ENCODE peak calls at places on chromosomes 5 and 9, in six cellular contexts. F, X, U, W, D and O are unnamed samples.

GRCh38 chr5:133729800-133730199 is 117.5 kb upstream of the FSTL4 start:
- DNase-seq in F (no peak), X (no peak), U (no peak), W (no peak), D (no peak), O (no peak)

GRCh38 chr5:180323929-180324632 is 29.1 kb downstream of the GFPT2 start:
- DNase-seq in F (no peak), X (no peak), U (no peak), W (no peak), D (peak; percentile 88), O (no peak)

GRCh38 chr9:7407246-7407645 is 392.3 kb downstream of the DMAC1 start:
- DNase-seq in F (no peak), X (no peak), U (no peak), W (no peak), D (no peak), O (no peak)

GRCh38 chr9:33249087-33249657 is 9.2 kb downstream of the SPINK4 start:
- DNase-seq in F (no peak), X (peak; percentile 39), U (no peak), W (no peak), D (no peak), O (no peak)

GRCh38 chr9:120394058-120394669 is 185.8 kb downstream of the CDK5RAP2 start:
- DNase-seq in F (no peak), X (no peak), U (no peak), W (no peak), D (peak; percentile 96), O (peak; percentile 71)

GRCh38 chr5:378301-378891 is 56.9 kb downstream of the AHRR start:
- DNase-seq in F (no peak), X (peak; percentile 45), U (no peak), W (no peak), D (peak; percentile 88), O (peak; percentile 13)

GRCh38 chr9:114746591-114746990 is 59.2 kb downstream of the TNFSF15 start:
- DNase-seq in F (no peak), X (no peak), U (no peak), W (no peak), D (no peak), O (no peak)

GRCh38 chr5:168295574-168296201 is 4.2 kb downstream of the WWC1 start:
- DNase-seq in F (no peak), X (no peak), U (no peak), W (no peak), D (peak; percentile 82), O (no peak)

GRCh38 chr9:742104-742503 is 99.4 kb upstream of the DMRT1 start:
- DNase-seq in F (no peak), X (no peak), U (no peak), W (no peak), D (no peak), O (no peak)

GRCh38 chr9:77883846-77884771 is 147.5 kb downstream of the GNAQ start:
- DNase-seq in F (no peak), X (no peak), U (no peak), W (no peak), D (peak; percentile 36), O (no peak)

GRCh38 chr5:7957329-7957728 is 88.4 kb downstream of the MTRR start:
- DNase-seq in F (no peak), X (no peak), U (no peak), W (no peak), D (no peak), O (no peak)

GRCh38 chr5:125409101-125409495 is 662.7 kb upstream of the ZNF608 start:
- DNase-seq in F (no peak), X (no peak), U (no peak), W (no peak), D (peak; percentile 18), O (no peak)

GRCh38 chr5:139904566-139905400 is 109.2 kb downstream of the PSD2 start:
- DNase-seq in F (no peak), X (peak; percentile 71), U (no peak), W (no peak), D (no peak), O (no peak)

GRCh38 chr5:95331358-95331757 is 46.5 kb upstream of the MCTP1 start:
- DNase-seq in F (no peak), X (no peak), U (no peak), W (no peak), D (no peak), O (no peak)

GRCh38 chr5:167565555-167565954 is 725.9 kb upstream of the WWC1 start:
- DNase-seq in F (no peak), X (no peak), U (no peak), W (no peak), D (peak; percentile 20), O (no peak)

GRCh38 chr9:3736186-3736585 is 210.4 kb upstream of the RFX3 start:
- DNase-seq in F (no peak), X (no peak), U (no peak), W (no peak), D (peak; percentile 21), O (no peak)

GRCh38 chr9:33082135-33082534 is 5.7 kb upstream of the SMU1 start:
- DNase-seq in F (no peak), X (peak; percentile 47), U (no peak), W (no peak), D (no peak), O (peak; percentile 73)

GRCh38 chr5:149750596-149750995 is 20.5 kb downstream of the PPARGC1B start:
- DNase-seq in F (peak; percentile 50), X (peak; percentile 66), U (no peak), W (no peak), D (no peak), O (no peak)

GRCh38 chr9:134214395-134214765 is 50.0 kb upstream of the RNU6ATAC start:
- DNase-seq in F (peak; percentile 1), X (no peak), U (no peak), W (peak; percentile 44), D (no peak), O (peak; percentile 18)

GRCh38 chr5:11390369-11390768 is 513.9 kb downstream of the CTNND2 start:
- DNase-seq in F (no peak), X (no peak), U (no peak), W (no peak), D (no peak), O (no peak)

GRCh38 chr5:80620206-80620605 is 34.2 kb upstream of the MSH3 start:
- DNase-seq in F (no peak), X (no peak), U (no peak), W (no peak), D (peak; percentile 59), O (no peak)

DNA sequence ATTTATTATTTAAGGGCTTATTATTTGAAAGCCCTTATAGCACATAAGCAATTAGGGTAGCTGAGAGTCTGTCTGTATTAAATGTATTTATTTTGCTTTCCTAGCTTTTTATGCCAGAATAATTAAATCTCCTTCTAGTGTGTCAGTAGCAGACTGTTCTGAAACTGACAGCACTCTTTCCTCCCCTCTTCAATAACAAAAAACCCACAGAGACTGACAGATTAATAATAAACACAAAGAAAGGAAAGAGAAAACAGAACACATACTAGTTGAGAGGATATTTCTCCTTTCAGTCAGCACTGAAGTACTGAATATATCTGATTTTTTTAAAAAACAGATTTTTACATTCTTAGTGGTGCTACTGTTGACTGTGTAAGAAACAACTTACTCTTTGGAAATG is 208.1 kb downstream of the SPATA31D1 start:
- DNase-seq in F (no peak), X (no peak), U (no peak), W (no peak), D (no peak), O (no peak)
- TF ChIP-seq CTCF in F (no peak), X (no peak), U (no peak), W (no peak), D (no peak), O (no peak)

DNA sequence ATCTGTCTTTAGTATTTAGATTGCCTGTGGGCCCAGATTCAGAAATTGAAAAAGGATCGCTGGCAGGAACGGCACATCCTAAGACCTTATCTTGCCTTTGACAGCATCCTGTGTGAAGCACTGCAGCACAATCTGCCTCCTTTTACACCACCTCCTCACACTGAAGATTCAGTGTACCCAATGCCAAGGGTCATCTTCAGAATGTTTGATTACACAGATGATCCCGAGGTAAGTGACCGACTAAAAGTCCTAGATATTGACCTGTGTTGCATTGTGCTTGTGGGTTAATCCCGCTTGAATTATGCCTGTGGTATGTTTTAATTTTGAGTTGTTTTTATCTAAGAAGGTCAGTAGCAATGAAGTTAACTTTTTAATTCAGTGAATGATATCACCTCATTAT is 14.4 kb downstream of the NCBP1 start:
- DNase-seq in F (no peak), X (no peak), U (no peak), W (no peak), D (no peak), O (no peak)
- H3K36me3 ChIP-seq in F (no peaks in the 10 kb centered on the region), X (peaks cover 43% of the 10 kb centered on the region), U (no peaks in the 10 kb centered on the region), W (peaks cover 98% of the 10 kb centered on the region), D (peaks cover 27% of the 10 kb centered on the region), O (peaks cover 32% of the 10 kb centered on the region)

DNA sequence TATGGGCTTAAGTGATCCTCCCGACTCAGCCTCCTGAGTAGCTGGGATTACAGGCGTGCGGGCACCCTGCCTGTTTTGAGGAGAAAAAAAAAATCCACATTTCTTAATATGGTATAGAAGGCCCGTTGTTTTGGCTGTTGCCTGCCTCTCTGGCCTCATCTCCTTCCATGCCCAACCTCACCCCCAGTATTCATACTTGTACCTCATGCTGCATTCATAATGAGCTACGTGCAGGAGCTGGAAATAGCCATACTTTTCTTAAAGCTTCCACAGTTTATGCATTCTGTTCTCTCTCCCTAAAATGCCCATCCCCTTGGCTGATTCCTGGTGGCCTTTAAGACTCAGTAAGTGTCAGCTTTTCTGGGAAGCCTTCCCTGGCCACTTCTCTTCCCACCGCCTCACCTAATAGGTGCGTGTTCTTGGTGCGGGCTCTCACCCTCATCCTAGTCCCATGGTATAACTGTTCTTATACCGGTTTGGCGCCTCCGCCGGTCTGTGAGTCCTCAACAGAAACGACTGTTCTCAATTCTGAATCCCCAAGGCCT is 2.1 kb upstream of the TPM2 start:
- DNase-seq in F (no peak), X (no peak), U (no peak), W (no peak), D (no peak), O (no peak)
- TF ChIP-seq POLR2A in F (no peak), X (no peak), U (no peak), W (no peak), D (no peak), O (no peak)

DNA sequence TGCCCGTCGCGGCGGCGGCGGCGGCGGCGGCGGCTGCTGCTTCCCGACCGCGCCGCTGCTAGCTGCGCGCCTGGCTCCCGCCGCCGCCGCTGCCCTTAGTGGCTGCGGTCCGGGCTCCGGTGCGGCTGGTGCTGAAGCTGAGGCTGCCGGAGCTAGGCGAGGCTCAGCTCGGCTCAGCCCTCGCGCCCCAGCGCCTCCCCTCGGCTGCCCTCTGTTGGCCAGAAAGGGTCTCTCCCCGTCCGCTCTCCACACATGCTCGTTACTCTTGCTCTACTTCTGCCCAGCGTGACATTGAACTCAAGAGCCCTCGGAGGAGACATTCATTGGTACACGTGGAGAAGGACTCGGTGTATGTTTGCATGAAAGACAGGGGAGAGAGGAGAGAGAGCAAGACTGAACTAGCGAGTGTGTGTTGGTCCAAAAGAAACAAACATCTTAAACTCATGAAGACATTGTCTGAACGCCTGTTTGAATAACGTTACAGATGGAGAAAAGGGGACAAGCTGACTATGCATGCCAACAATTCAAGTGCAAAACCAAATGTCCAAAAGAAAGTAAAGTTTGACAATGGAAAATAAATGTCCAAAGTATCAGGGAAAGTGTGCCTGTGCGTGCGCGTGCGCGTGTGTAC is at the start of gene HCN1:
- DNase-seq in F (peak; percentile 52), X (peak; percentile 82), U (peak; percentile 85), W (peak; percentile 83), D (peak; percentile 32), O (peak; percentile 76)
- TF ChIP-seq CTCF in F (peak; percentile 77), X (peak; percentile 53), U (peak; percentile 63), W (peak; percentile 75), D (peak; percentile 64), O (peak; percentile 83)